ENCODE peak calls at places on chromosomes 11 and 22, in four cellular contexts. U, Q, G and V are unnamed samples.

GRCh38 chr22:44676441-44677298 is 25.3 kb upstream of the PRR5 start:
- DNase-seq in Q (no peak), U (no peak), G (peak), V (no peak)

GRCh38 chr22:30866811-30867271 is 101.7 kb downstream of the MORC2 start:
- DNase-seq in U (no peak), Q (no peak), G (no peak), V (no peak)

GRCh38 chr22:38699143-38699542 is 1.6 kb downstream of the JOSD1 start:
- DNase-seq in G (no peak), Q (no peak), U (no peak), V (no peak)

GRCh38 chr11:11038339-11039248 is 180.7 kb upstream of the ZBED5 start:
- DNase-seq in Q (no peak), G (no peak), U (no peak), V (no peak)

GRCh38 chr11:112852141-112852853 is 108.9 kb upstream of the NCAM1 start:
- DNase-seq in Q (no peak), U (no peak), G (no peak), V (no peak)

GRCh38 chr11:44954051-44954906 is 3.6 kb upstream of the TP53I11 start:
- DNase-seq in U (no peak), G (no peak), Q (no peak), V (no peak)

GRCh38 chr22:43401661-43402060 is 10.2 kb upstream of the MPPED1 start:
- DNase-seq in G (no peak), U (no peak), Q (no peak), V (no peak)

GRCh38 chr11:70281114-70281729 is 10.7 kb downstream of the PPFIA1 start:
- DNase-seq in U (no peak), G (peak), Q (no peak), V (no peak)

GRCh38 chr11:94132152-94132558 is 3.5 kb downstream of the PANX1 start:
- DNase-seq in G (peak), Q (no peak), U (no peak), V (peak)

GRCh38 chr11:126121316-126121715 is 58.6 kb upstream of the CDON start:
- DNase-seq in G (no peak), U (no peak), Q (no peak), V (no peak)

GRCh38 chr22:22210375-22210774 is 34.2 kb upstream of the VPREB1 start:
- DNase-seq in U (peak), Q (no peak), G (peak), V (no peak)

GRCh38 chr22:43993072-43993760 is 30.9 kb upstream of the PARVB start:
- DNase-seq in Q (no peak), U (peak), G (peak), V (peak)

GRCh38 chr11:61777234-61778090 is 14.9 kb downstream of the TMEM258 start:
- DNase-seq in Q (no peak), G (no peak), U (no peak), V (no peak)

GRCh38 chr11:67483901-67484665 is 1.3 kb downstream of the AIP start:
- DNase-seq in U (no peak), G (no peak), Q (no peak), V (no peak)

GRCh38 chr11:34302046-34302921 is 55.5 kb downstream of the ABTB2 start:
- DNase-seq in G (peak), Q (no peak), U (no peak), V (no peak)

GRCh38 chr11:104073950-104074349 is 37.5 kb downstream of the DDI1 start:
- DNase-seq in G (peak), U (peak), Q (no peak), V (no peak)

GRCh38 chr22:43365715-43366440 is 22.7 kb upstream of the SCUBE1 start:
- DNase-seq in Q (no peak), G (no peak), U (no peak), V (no peak)

GRCh38 chr11:79273781-79274180 is 167.0 kb downstream of the TENM4 start:
- DNase-seq in Q (no peak), U (no peak), G (no peak), V (no peak)

GRCh38 chr11:114354076-114354475 is 46.2 kb downstream of the C11orf71 start:
- DNase-seq in G (peak), U (no peak), Q (no peak), V (no peak)

GRCh38 chr11:130431337-130431773 is 2.9 kb upstream of the ADAMTS8 start:
- DNase-seq in G (peak), Q (peak), U (peak), V (peak)

GRCh38 chr11:61110255-61111059 is 8.2 kb downstream of the CD5 start:
- DNase-seq in Q (no peak), U (no peak), G (no peak), V (no peak)

GRCh38 chr22:39229688-39230260 is 15.0 kb downstream of the PDGFB start:
- DNase-seq in U (no peak), G (no peak), Q (no peak), V (no peak)

GRCh38 chr22:30086496-30086895 is 6.2 kb downstream of the HORMAD2 start:
- DNase-seq in Q (no peak), G (no peak), U (no peak), V (no peak)

GRCh38 chr22:45731798-45732495 is 60.3 kb downstream of the ATXN10 start:
- DNase-seq in Q (no peak), U (no peak), G (peak), V (no peak)

GRCh38 chr11:65571940-65572339 is 398 bp upstream of the FAM89B start:
- DNase-seq in Q (no peak), G (peak), U (peak), V (no peak)

GRCh38 chr22:40023226-40023925 is 28.6 kb downstream of the FAM83F start:
- DNase-seq in G (no peak), Q (no peak), U (no peak), V (no peak)

GRCh38 chr11:65116370-65117205 is 913 bp downstream of the ZNHIT2 start:
- DNase-seq in G (peak), U (peak), Q (no peak), V (no peak)

GRCh38 chr11:33222052-33222451 is 35.1 kb upstream of the HIPK3 start:
- DNase-seq in U (no peak), Q (no peak), G (no peak), V (no peak)
- TF ChIP-seq CTCF in U (no peak), Q (no peak), G (no peak), V (no peak)

DNA sequence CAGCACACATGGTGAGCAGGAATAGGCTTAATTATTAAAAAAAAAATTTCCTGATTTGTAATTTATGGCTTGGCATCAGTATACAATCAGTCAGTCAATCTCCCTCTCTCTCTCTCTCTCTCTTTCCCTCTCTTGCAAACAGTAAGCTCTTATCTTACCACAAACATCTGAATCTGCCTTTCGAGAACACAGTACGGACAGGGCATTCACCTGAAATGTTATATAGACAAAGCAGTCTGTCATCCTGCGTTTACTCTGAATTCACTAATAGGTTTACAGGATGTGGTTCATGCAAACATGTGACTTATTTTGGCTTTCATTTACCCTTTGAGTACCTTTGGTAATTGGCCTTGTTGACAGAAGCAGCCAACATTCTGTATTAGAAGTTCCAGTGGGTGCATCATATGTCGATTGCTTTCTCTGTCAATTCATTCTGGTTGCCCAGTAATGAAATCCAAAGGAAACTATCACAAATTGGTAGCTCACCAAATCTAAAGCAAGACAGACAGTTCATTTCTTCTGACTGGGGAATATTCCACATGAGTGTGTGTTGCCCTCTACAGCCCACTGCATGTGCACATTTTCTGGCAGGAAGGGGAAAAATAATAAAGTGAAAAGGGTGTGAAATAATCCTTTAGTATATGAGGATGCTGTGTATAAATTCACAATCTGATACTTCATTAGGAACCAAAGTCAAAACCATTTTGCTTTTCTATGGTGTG is 1058.2 kb downstream of the LRRC4C start:
- DNase-seq in Q (no peak), G (no peak), U (no peak), V (no peak)
- TF ChIP-seq CTCF in Q (no peak), G (no peak), U (no peak), V (no peak)

DNA sequence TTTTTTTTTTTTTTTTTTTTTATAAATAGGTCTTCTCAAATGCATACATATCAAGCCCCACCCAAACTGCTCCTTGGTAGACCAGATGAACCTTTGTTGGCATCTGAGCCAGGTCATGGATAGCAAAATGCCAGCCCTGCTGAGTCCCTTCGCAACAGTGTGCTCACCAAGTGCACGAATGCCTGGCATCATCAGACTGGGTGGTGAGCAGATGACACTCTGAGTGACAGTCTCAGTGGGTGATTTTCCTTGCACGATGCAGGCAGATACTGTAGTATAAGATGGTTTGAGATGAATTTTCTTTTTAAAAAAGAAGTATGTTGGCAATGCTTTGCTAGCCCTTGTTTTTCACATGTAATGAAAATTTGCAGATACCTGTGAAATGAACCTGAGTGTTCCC is 74.0 kb downstream of the RCN1 start:
- DNase-seq in U (no peak), G (no peak), Q (no peak), V (no peak)
- TF ChIP-seq CTCF in U (no peak), G (no peak), Q (no peak), V (no peak)

DNA sequence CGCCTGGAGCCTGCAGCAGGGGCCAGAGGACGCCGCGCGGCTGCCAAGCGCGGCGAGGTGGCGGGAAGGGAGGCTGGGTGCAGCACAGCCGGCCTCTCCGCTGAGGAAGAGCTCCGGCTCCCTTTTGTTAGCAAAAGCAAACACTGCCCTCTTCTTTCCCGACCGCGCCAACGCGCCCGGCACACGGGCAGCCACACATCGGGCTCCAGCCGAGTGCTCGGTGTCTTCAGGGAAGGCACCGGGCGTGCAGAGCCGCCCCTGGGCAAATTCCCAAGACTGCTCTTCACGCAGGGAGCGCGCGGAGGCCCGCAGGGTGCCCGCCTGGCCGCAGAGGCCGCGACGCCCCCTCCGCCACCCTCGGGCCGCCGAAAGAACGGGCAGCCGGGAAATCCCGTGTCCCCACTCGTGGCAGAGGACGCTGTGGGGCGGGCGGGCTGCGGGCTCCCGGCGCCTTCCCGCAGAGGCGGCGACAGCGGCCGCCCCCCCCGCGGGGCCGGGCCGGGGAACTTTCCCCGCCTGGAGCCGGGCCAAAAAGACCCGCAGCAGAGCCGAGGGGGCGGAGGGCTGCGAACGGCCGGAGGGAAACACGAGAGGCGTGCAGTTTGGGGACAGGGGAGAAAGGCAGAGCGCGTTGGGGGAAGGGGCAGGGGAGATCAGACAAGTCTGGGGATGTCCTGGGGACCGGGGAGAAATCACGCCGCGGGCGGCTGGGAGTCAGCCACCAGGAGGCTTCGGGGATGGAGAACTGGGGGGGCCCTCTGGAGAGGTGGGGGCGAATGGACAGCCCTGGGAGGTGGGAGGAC is 931 bp downstream of the CADM1 start:
- DNase-seq in U (peak), G (peak), Q (peak), V (no peak)
- TF ChIP-seq CTCF in U (peak), G (peak), Q (peak), V (no peak)

DNA sequence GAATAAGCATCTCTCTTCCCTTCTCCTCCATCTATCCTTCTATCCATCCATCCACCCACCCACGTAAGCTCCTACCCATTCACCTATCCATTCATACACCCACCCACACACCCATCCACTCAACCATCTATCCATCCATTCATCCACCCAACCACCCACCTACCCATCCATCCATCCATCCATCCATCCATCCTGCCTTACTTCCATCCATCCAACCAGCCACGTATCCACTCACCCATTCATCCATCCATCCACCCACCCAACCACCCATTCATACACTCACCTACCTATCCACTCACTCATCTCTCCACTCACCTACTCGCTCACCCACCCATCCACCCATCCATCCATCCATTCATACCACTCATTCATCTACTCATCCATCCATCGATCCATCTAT is 13.2 kb downstream of the TNNT3 start:
- DNase-seq in U (no peak), Q (no peak), G (no peak), V (no peak)
- TF ChIP-seq CTCF in U (no peak), Q (no peak), G (no peak), V (no peak)

DNA sequence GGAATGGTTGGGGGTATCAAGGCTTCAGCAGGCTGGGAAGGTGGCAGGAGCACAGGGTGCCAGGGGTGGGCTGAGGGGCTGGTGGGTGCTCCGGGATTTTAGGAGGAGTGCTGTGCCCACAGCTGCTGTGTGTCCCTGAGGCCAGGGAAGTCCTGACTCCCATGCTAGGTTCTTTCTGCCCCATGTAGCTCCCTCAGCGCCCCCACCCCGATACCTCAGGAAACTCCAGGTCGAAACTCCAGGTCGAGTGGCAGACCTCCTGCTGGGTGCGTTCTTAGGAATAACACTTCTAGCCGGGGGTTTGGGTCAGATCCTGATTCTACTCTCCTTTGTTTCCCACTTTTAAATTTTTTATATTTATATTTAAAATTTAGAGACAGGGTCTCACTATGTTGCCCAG is 8.3 kb downstream of the AP2A2 start:
- DNase-seq in G (no peak), Q (no peak), U (no peak), V (no peak)
- TF ChIP-seq CTCF in G (no peak), Q (no peak), U (no peak), V (no peak)

GRCh38 chr11:27124514-27125264 is 84.1 kb downstream of the BBOX1 start:
- DNase-seq in G (peak), Q (no peak), U (no peak), V (no peak)
- TF ChIP-seq CTCF in G (peak), Q (peak), U (peak), V (no peak)

GRCh38 chr11:71342951-71343827 is 90.8 kb upstream of the SHANK2 start:
- DNase-seq in Q (no peak), U (no peak), G (peak), V (no peak)
- TF ChIP-seq CTCF in Q (no peak), U (peak), G (peak), V (no peak)

GRCh38 chr11:58742981-58743880 is 11.5 kb upstream of the GLYAT start:
- DNase-seq in G (no peak), Q (no peak), U (no peak), V (no peak)
- TF ChIP-seq CTCF in G (no peak), Q (no peak), U (peak), V (no peak)

GRCh38 chr22:18906896-18907295 is 776 bp downstream of the DGCR6 start:
- DNase-seq in U (no peak), G (no peak), Q (no peak), V (no peak)
- TF ChIP-seq CTCF in U (no peak), G (no peak), Q (no peak), V (no peak)